ENCODE peak calls at places on chromosomes 5 and 9, in four cellular contexts. C is ovary, X is heart left ventricle, N is body of pancreas. U is an unnamed sample.
A peak's percentile ranks its signal among the peaks of the same experiment; 100 is the strongest.

GRCh38 chr5:107680099-107680498 is 9.4 kb upstream of the EFNA5 start:
- DNase-seq in C (no peak), X (no peak), N (no peak), U (no peak)

GRCh38 chr5:160471761-160472160 is 50.1 kb downstream of the PTTG1 start:
- DNase-seq in C (no peak), X (no peak), N (no peak), U (no peak)

GRCh38 chr9:119026120-119026519 is 343.1 kb downstream of the BRINP1 start:
- DNase-seq in C (peak; percentile 9), X (peak; percentile 59), N (peak; percentile 13), U (peak; percentile 33)

GRCh38 chr9:89022902-89023301 is 31.6 kb downstream of the S1PR3 start:
- DNase-seq in C (peak; percentile 57), X (no peak), N (no peak), U (peak; percentile 54)

GRCh38 chr9:110669439-110669838 is 848 bp downstream of the MUSK start:
- DNase-seq in C (no peak), X (no peak), N (no peak), U (no peak)

GRCh38 chr5:81694726-81695125 is 56.2 kb downstream of the SSBP2 start:
- DNase-seq in C (no peak), X (no peak), N (no peak), U (no peak)

GRCh38 chr5:65880673-65881072 is 45.7 kb upstream of the ERBIN start:
- DNase-seq in C (no peak), X (no peak), N (no peak), U (no peak)

GRCh38 chr5:125274938-125275759 is 528.7 kb upstream of the ZNF608 start:
- DNase-seq in C (no peak), X (no peak), N (no peak), U (no peak)

GRCh38 chr5:133434336-133434735 is 178.0 kb downstream of the FSTL4 start:
- DNase-seq in C (no peak), X (no peak), N (no peak), U (no peak)

GRCh38 chr5:173969167-173970049 is 19.6 kb upstream of the C5orf47 start:
- DNase-seq in C (no peak), X (no peak), N (no peak), U (no peak)

GRCh38 chr9:128920381-128921058 is at the start of gene PHYHD1:
- DNase-seq in C (peak; percentile 59), X (peak; percentile 81), N (peak; percentile 81), U (peak; percentile 76)

GRCh38 chr9:92807031-92807756 is 42.6 kb upstream of the BICD2 start:
- DNase-seq in C (no peak), X (no peak), N (no peak), U (no peak)

GRCh38 chr9:134925011-134925511 is 7.3 kb upstream of the FCN1 start:
- DNase-seq in C (no peak), X (no peak), N (peak; percentile 7), U (no peak)

GRCh38 chr9:93665566-93666278 is 89.3 kb downstream of the PHF2 start:
- DNase-seq in C (no peak), X (peak; percentile 46), N (peak; percentile 0), U (no peak)

GRCh38 chr5:35922468-35922867 is 16.0 kb downstream of the CAPSL start:
- DNase-seq in C (no peak), X (no peak), N (no peak), U (no peak)

GRCh38 chr5:35919191-35919590 is 19.2 kb downstream of the CAPSL start:
- DNase-seq in C (no peak), X (no peak), N (no peak), U (no peak)

GRCh38 chr5:35920890-35921289 is 17.5 kb downstream of the CAPSL start:
- DNase-seq in C (no peak), X (peak; percentile 56), N (no peak), U (no peak)

GRCh38 chr5:35924122-35924949 is 14.1 kb downstream of the CAPSL start:
- DNase-seq in C (no peak), X (no peak), N (no peak), U (no peak)

GRCh38 chr5:35921930-35922329 is 16.5 kb downstream of the CAPSL start:
- DNase-seq in C (no peak), X (no peak), N (no peak), U (no peak)
- H3K27ac ChIP-seq in C (no peak overlapping the region), X (no peak overlapping the region), N (no peak overlapping the region), U (no peak overlapping the region)

GRCh38 chr5:141150993-141151325 is 1.1 kb downstream of the PCDHB6 start:
- DNase-seq in C (no peak), X (no peak), N (no peak), U (no peak)

GRCh38 chr5:141155540-141156374 is 5.9 kb downstream of the PCDHB6 start:
- DNase-seq in C (no peak), X (no peak), N (no peak), U (no peak)

GRCh38 chr5:141150215-141150992 is 547 bp downstream of the PCDHB6 start:
- DNase-seq in C (no peak), X (peak; percentile 43), N (no peak), U (no peak)

DNA sequence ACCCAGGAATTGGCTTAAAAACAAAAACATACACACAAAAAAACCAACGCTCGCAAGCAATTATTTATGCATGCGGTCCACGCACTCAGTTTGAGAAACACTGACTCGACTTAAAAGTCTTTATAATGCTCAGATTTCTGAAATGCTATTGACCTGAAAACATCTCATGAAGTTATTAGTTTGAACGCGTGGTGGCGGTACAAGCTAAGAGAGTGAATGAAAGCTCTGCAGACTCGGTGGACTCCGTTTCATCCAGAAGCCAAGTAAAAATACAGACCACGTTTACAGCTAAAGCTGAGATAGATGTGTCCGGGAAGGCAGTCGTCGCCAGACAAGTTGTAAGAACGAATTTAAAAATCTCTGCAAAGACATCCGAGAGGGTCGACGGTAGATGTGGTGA is at the start of gene PCDHB6:
- DNase-seq in C (no peak), X (no peak), N (no peak), U (no peak)
- H3K4me3 ChIP-seq in C (no peak within 1 kb of the TSS), X (peak within 1 kb of the TSS; percentile 9), N (no peak within 1 kb of the TSS), U (no peak within 1 kb of the TSS)

GRCh38 chr5:109866051-109866450 is 176.3 kb downstream of the MAN2A1 start:
- DNase-seq in C (no peak), X (no peak), N (no peak), U (no peak)

GRCh38 chr5:109865636-109866035 is 175.9 kb downstream of the MAN2A1 start:
- DNase-seq in C (peak; percentile 15), X (no peak), N (peak; percentile 64), U (no peak)

GRCh38 chr5:109859537-109859936 is 169.8 kb downstream of the MAN2A1 start:
- DNase-seq in C (no peak), X (no peak), N (no peak), U (no peak)

GRCh38 chr5:109862301-109862700 is 172.6 kb downstream of the MAN2A1 start:
- DNase-seq in C (no peak), X (no peak), N (no peak), U (no peak)

GRCh38 chr5:109863752-109864151 is 174.0 kb downstream of the MAN2A1 start:
- DNase-seq in C (no peak), X (no peak), N (no peak), U (no peak)
- TF ChIP-seq CTCF in C (no peak), X (no peak), N (no peak), U (no peak)

DNA sequence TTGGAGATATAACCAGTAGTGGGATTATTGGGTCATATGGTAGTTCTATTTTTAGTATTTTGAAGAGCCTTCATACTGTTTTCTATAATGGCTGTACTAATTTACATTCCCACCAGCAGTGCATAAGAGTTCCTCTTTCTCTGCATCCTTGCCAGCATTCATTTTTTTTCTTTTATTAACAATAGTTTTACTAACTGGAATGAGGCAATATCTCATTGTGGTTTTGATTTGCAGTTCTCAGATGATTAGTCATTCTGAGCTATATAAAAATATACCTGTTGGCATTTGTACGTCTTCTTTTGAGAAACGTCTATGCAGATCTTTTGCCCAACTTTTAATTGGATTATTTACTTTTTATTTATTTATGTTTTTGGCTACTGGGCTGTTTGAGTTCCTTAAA is 1579.3 kb upstream of the CDH6 start:
- DNase-seq in C (no peak), X (no peak), N (no peak), U (no peak)
- H3K27ac ChIP-seq in C (no peak overlapping the region), X (no peak overlapping the region), N (no peak overlapping the region), U (no peak overlapping the region)

DNA sequence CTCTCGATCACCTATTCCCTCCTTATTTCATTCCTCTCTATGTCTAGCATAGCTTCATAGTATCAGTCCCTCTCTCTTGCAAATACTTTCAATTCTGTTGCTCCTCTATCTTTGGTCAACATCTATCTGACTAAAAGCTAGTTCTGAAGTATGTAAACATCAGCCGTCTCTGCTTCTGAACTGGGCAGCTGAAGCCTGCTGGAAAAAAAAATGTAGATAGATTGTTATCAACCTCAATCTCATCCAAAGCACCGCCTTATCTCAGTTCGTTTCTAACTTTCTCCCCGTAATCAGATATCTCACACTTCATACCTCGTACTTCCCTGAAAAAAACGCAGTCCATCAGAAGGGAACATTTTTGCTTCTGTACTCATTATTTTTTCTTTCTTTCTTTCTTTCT is 4.5 kb upstream of the SEMA6A start:
- DNase-seq in C (no peak), X (no peak), N (no peak), U (no peak)
- H3K4me3 ChIP-seq in C (no peak overlapping the region), X (no peak overlapping the region), N (no peak overlapping the region), U (no peak overlapping the region)

GRCh38 chr9:109520475-109521132 is 22.5 kb upstream of the PTPN3 start:
- DNase-seq in C (no peak), X (no peak), N (peak; percentile 84), U (peak; percentile 66)
- TF ChIP-seq CTCF in C (peak; percentile 35), X (peak; percentile 80), N (peak; percentile 85), U (peak; percentile 73)

DNA sequence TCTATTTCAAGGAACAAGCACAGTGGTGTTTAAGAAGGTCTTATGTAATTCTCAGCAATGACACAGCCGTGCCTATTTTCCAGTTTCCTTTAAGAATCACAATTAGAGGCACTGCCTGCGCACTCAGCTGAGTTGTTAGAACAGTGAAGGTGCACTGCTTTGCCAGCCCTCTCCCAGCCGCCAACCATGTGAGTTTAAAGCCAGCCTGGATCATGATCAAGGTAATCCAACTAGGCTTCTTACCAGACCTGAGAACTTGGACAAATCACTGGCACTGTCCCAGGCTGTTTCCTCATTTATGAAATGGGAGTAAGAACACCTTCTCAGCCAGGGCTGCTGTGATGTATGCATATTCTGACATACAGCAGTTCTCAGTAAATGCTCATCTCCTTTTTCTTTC is 99.6 kb downstream of the ASTN2 start:
- DNase-seq in C (no peak), X (no peak), N (peak; percentile 77), U (no peak)
- H3K27ac ChIP-seq in C (no peak overlapping the region), X (no peak overlapping the region), N (no peak overlapping the region), U (no peak overlapping the region)

U was measured in lung.